ENCODE peak calls at places on chromosomes 3 and 15, in six cellular contexts. F, P, W, J, N and Y are unnamed samples.

GRCh38 chr3:30502051-30502741 is 104.2 kb upstream of the TGFBR2 start:
- DNase-seq in J (no peak), P (no peak), F (no peak), W (no peak), N (no peak), Y (no peak)

GRCh38 chr3:115233021-115233420 is 85.9 kb upstream of the ZBTB20 start:
- DNase-seq in N (no peak), P (no peak), J (no peak), F (no peak), W (no peak), Y (no peak)

GRCh38 chr3:61093364-61093763 is 157.9 kb downstream of the FHIT start:
- DNase-seq in J (no peak), F (no peak), W (no peak), P (no peak), N (no peak), Y (no peak)

GRCh38 chr3:46693897-46694235 is 387 bp upstream of the ALS2CL start:
- DNase-seq in W (no peak), F (no peak), J (no peak), N (no peak), P (no peak), Y (no peak)

GRCh38 chr15:51077565-51078153 is 17.0 kb downstream of the TNFAIP8L3 start:
- DNase-seq in N (peak; percentile 71), J (peak; percentile 13), W (peak; percentile 46), F (peak; percentile 54), P (peak; percentile 78), Y (peak; percentile 69)

GRCh38 chr3:43997788-43998373 is 243.8 kb upstream of the TOPAZ1 start:
- DNase-seq in F (no peak), P (peak; percentile 40), W (no peak), J (no peak), N (no peak), Y (peak; percentile 13)

GRCh38 chr3:145094355-145094941 is 1066.5 kb downstream of the PLOD2 start:
- DNase-seq in P (peak; percentile 23), W (peak; percentile 33), N (no peak), J (no peak), F (no peak), Y (peak; percentile 30)

GRCh38 chr3:98513136-98513535 is 9.6 kb downstream of the CLDND1 start:
- DNase-seq in J (no peak), W (peak; percentile 29), P (no peak), F (no peak), N (peak; percentile 3), Y (peak; percentile 60)